ENCODE peak calls at places on chromosome 11, in six cellular contexts. M, O, E, R, Z and F are unnamed samples.

GRCh38 chr11:61613711-61614254 is 32.9 kb upstream of the SYT7 start:
- DNase-seq in M (no peak), O (no peak), E (no peak), R (no peak), Z (no peak), F (no peak)

GRCh38 chr11:7281083-7281482 is 29.4 kb downstream of the SYT9 start:
- DNase-seq in M (no peak), O (no peak), E (peak), R (no peak), Z (no peak), F (no peak)

GRCh38 chr11:11965192-11965591 is 43.2 kb downstream of the DKK3 start:
- DNase-seq in M (no peak), O (no peak), E (no peak), R (no peak), Z (no peak), F (no peak)

GRCh38 chr11:78742430-78742829 is 167.8 kb upstream of the NARS2 start:
- DNase-seq in M (no peak), O (no peak), E (peak), R (peak), Z (no peak), F (no peak)

GRCh38 chr11:122155765-122156527 is 39.9 kb upstream of the BLID start:
- DNase-seq in M (no peak), O (no peak), E (peak), R (no peak), Z (no peak), F (no peak)

GRCh38 chr11:12196335-12196734 is 85.9 kb downstream of the MICAL2 start:
- DNase-seq in M (no peak), O (no peak), E (no peak), R (no peak), Z (no peak), F (no peak)

GRCh38 chr11:112999518-112999917 is 38.3 kb downstream of the NCAM1 start:
- DNase-seq in M (no peak), O (no peak), E (no peak), R (no peak), Z (no peak), F (no peak)

GRCh38 chr11:120462825-120463224 is 48.7 kb upstream of the GRIK4 start:
- DNase-seq in M (no peak), O (no peak), E (no peak), R (no peak), Z (no peak), F (no peak)

GRCh38 chr11:14746857-14747256 is 103.3 kb downstream of the PDE3B start:
- DNase-seq in M (no peak), O (no peak), E (no peak), R (no peak), Z (no peak), F (no peak)

GRCh38 chr11:70871881-70872280 is 380.5 kb downstream of the SHANK2 start:
- DNase-seq in M (peak), O (no peak), E (peak), R (no peak), Z (no peak), F (no peak)

GRCh38 chr11:78690588-78690987 is 115.9 kb upstream of the NARS2 start:
- DNase-seq in M (no peak), O (no peak), E (peak), R (no peak), Z (no peak), F (no peak)

GRCh38 chr11:43376594-43376993 is 17.9 kb downstream of the TTC17 start:
- DNase-seq in M (no peak), O (no peak), E (peak), R (no peak), Z (no peak), F (no peak)

GRCh38 chr11:84292955-84293354 is 1006.8 kb upstream of the CCDC90B start:
- DNase-seq in M (no peak), O (no peak), E (no peak), R (no peak), Z (no peak), F (no peak)

GRCh38 chr11:94107363-94107762 is 21.3 kb upstream of the PANX1 start:
- DNase-seq in M (no peak), O (no peak), E (peak), R (no peak), Z (no peak), F (no peak)

GRCh38 chr11:10317281-10317755 is 12.4 kb downstream of the ADM start:
- DNase-seq in M (no peak), O (no peak), E (no peak), R (no peak), Z (no peak), F (no peak)

GRCh38 chr11:117822031-117822521 is 2.5 kb downstream of the FXYD2 start:
- DNase-seq in M (peak), O (no peak), E (no peak), R (no peak), Z (peak), F (no peak)

GRCh38 chr11:120178441-120179070 is 32.3 kb upstream of the OAF start:
- DNase-seq in M (no peak), O (no peak), E (peak), R (no peak), Z (peak), F (no peak)

GRCh38 chr11:61334434-61335354 is 1.7 kb downstream of the TKFC start:
- DNase-seq in M (peak), O (no peak), E (peak), R (no peak), Z (no peak), F (no peak)

GRCh38 chr11:118343248-118343647 is 743 bp upstream of the CD3D start:
- DNase-seq in M (no peak), O (no peak), E (no peak), R (no peak), Z (peak), F (no peak)

GRCh38 chr11:133948711-133949110 is 8.1 kb downstream of the IGSF9B start:
- DNase-seq in M (no peak), O (no peak), E (no peak), R (no peak), Z (no peak), F (no peak)

GRCh38 chr11:122633219-122633829 is 22.2 kb upstream of the UBASH3B start:
- DNase-seq in M (peak), O (no peak), E (peak), R (peak), Z (no peak), F (no peak)

GRCh38 chr11:20367313-20367948 is 3.9 kb downstream of the HTATIP2 start:
- DNase-seq in M (peak), O (no peak), E (peak), R (no peak), Z (peak), F (no peak)

GRCh38 chr11:64607381-64608259 is 16.6 kb downstream of the SLC22A12 start:
- DNase-seq in M (no peak), O (no peak), E (no peak), R (no peak), Z (no peak), F (no peak)